ENCODE peak calls at places on chromosomes 11 and 22, in seven cellular contexts. One of them, this sample, is unnamed.
A peak's percentile ranks its signal among the peaks of the same experiment; 100 is the strongest.

GRCh38 chr22:48563118-48563965 is 1264.3 kb downstream of the BRD1 start:
- DNase-seq in activated naive CD8-positive, alpha-beta T cell treated with anti-CD3 and anti-CD28 coated beads for 36 hours: no peak
- DNase-seq in stimulated activated CD4-positive, alpha-beta T cell treated with anti-CD3 and anti-CD28 coated beads, Interleukin-4, amount 100 ng/mL, for 48 hours: no peak
- DNase-seq in T follicular helper cell: no peak
- DNase-seq in GM04504: no peak
- DNase-seq in DMS53: no peak
- DNase-seq in NCI-H748 treated with DMSO at 0.1 percent for 48 hours: no peak
- DNase-seq in this sample: no peak

GRCh38 chr22:19802001-19802880 is 41.7 kb downstream of the TBX1 start:
- DNase-seq in stimulated activated CD4-positive, alpha-beta T cell treated with anti-CD3 and anti-CD28 coated beads, Interleukin-4, amount 100 ng/mL, for 48 hours: no peak
- DNase-seq in DMS53: no peak
- DNase-seq in activated naive CD8-positive, alpha-beta T cell treated with anti-CD3 and anti-CD28 coated beads for 36 hours: no peak
- DNase-seq in NCI-H748 treated with DMSO at 0.1 percent for 48 hours: no peak
- DNase-seq in T follicular helper cell: no peak
- DNase-seq in GM04504: no peak
- DNase-seq in this sample: no peak

GRCh38 chr11:19715373-19715772 is 2.7 kb downstream of the NAV2 start:
- DNase-seq in GM04504: peak; percentile 69
- DNase-seq in DMS53: peak; percentile 49
- DNase-seq in T follicular helper cell: no peak
- DNase-seq in NCI-H748 treated with DMSO at 0.1 percent for 48 hours: no peak
- DNase-seq in activated naive CD8-positive, alpha-beta T cell treated with anti-CD3 and anti-CD28 coated beads for 36 hours: no peak
- DNase-seq in stimulated activated CD4-positive, alpha-beta T cell treated with anti-CD3 and anti-CD28 coated beads, Interleukin-4, amount 100 ng/mL, for 48 hours: no peak
- DNase-seq in this sample: no peak

GRCh38 chr11:87176044-87176443 is 138.3 kb downstream of the TMEM135 start:
- DNase-seq in NCI-H748 treated with DMSO at 0.1 percent for 48 hours: no peak
- DNase-seq in stimulated activated CD4-positive, alpha-beta T cell treated with anti-CD3 and anti-CD28 coated beads, Interleukin-4, amount 100 ng/mL, for 48 hours: no peak
- DNase-seq in GM04504: no peak
- DNase-seq in T follicular helper cell: no peak
- DNase-seq in activated naive CD8-positive, alpha-beta T cell treated with anti-CD3 and anti-CD28 coated beads for 36 hours: no peak
- DNase-seq in DMS53: no peak
- DNase-seq in this sample: no peak

GRCh38 chr22:24681236-24681635 is 78.2 kb downstream of the GGT1 start:
- DNase-seq in GM04504: no peak
- DNase-seq in activated naive CD8-positive, alpha-beta T cell treated with anti-CD3 and anti-CD28 coated beads for 36 hours: no peak
- DNase-seq in T follicular helper cell: no peak
- DNase-seq in NCI-H748 treated with DMSO at 0.1 percent for 48 hours: no peak
- DNase-seq in DMS53: no peak
- DNase-seq in stimulated activated CD4-positive, alpha-beta T cell treated with anti-CD3 and anti-CD28 coated beads, Interleukin-4, amount 100 ng/mL, for 48 hours: no peak
- DNase-seq in this sample: no peak

GRCh38 chr11:58999291-58999680 is 60.0 kb downstream of the GLYATL1 start:
- DNase-seq in GM04504: no peak
- DNase-seq in T follicular helper cell: no peak
- DNase-seq in activated naive CD8-positive, alpha-beta T cell treated with anti-CD3 and anti-CD28 coated beads for 36 hours: no peak
- DNase-seq in DMS53: no peak
- DNase-seq in NCI-H748 treated with DMSO at 0.1 percent for 48 hours: no peak
- DNase-seq in stimulated activated CD4-positive, alpha-beta T cell treated with anti-CD3 and anti-CD28 coated beads, Interleukin-4, amount 100 ng/mL, for 48 hours: no peak
- DNase-seq in this sample: no peak

GRCh38 chr11:205221-206001 is 1.8 kb downstream of the BET1L start:
- DNase-seq in DMS53: no peak
- DNase-seq in NCI-H748 treated with DMSO at 0.1 percent for 48 hours: no peak
- DNase-seq in activated naive CD8-positive, alpha-beta T cell treated with anti-CD3 and anti-CD28 coated beads for 36 hours: no peak
- DNase-seq in T follicular helper cell: no peak
- DNase-seq in stimulated activated CD4-positive, alpha-beta T cell treated with anti-CD3 and anti-CD28 coated beads, Interleukin-4, amount 100 ng/mL, for 48 hours: no peak
- DNase-seq in GM04504: no peak
- DNase-seq in this sample: no peak

GRCh38 chr11:12441081-12441801 is 63.9 kb downstream of the PARVA start:
- DNase-seq in activated naive CD8-positive, alpha-beta T cell treated with anti-CD3 and anti-CD28 coated beads for 36 hours: no peak
- DNase-seq in NCI-H748 treated with DMSO at 0.1 percent for 48 hours: no peak
- DNase-seq in stimulated activated CD4-positive, alpha-beta T cell treated with anti-CD3 and anti-CD28 coated beads, Interleukin-4, amount 100 ng/mL, for 48 hours: no peak
- DNase-seq in GM04504: peak; percentile 43
- DNase-seq in T follicular helper cell: no peak
- DNase-seq in DMS53: no peak
- DNase-seq in this sample: no peak

GRCh38 chr11:119323532-119324033 is 6.7 kb upstream of the MCAM start:
- DNase-seq in GM04504: no peak
- DNase-seq in stimulated activated CD4-positive, alpha-beta T cell treated with anti-CD3 and anti-CD28 coated beads, Interleukin-4, amount 100 ng/mL, for 48 hours: peak; percentile 89
- DNase-seq in DMS53: peak; percentile 81
- DNase-seq in T follicular helper cell: peak; percentile 70
- DNase-seq in NCI-H748 treated with DMSO at 0.1 percent for 48 hours: peak; percentile 54
- DNase-seq in activated naive CD8-positive, alpha-beta T cell treated with anti-CD3 and anti-CD28 coated beads for 36 hours: peak; percentile 74
- DNase-seq in this sample: peak; percentile 90

GRCh38 chr11:102810943-102811528 is 13.1 kb upstream of the MMP1 start:
- DNase-seq in stimulated activated CD4-positive, alpha-beta T cell treated with anti-CD3 and anti-CD28 coated beads, Interleukin-4, amount 100 ng/mL, for 48 hours: no peak
- DNase-seq in T follicular helper cell: no peak
- DNase-seq in NCI-H748 treated with DMSO at 0.1 percent for 48 hours: peak; percentile 16
- DNase-seq in DMS53: peak; percentile 76
- DNase-seq in GM04504: no peak
- DNase-seq in activated naive CD8-positive, alpha-beta T cell treated with anti-CD3 and anti-CD28 coated beads for 36 hours: no peak
- DNase-seq in this sample: peak; percentile 62

GRCh38 chr22:32199961-32200360 is 4.9 kb downstream of the RFPL2 start:
- DNase-seq in GM04504: no peak
- DNase-seq in NCI-H748 treated with DMSO at 0.1 percent for 48 hours: no peak
- DNase-seq in DMS53: no peak
- DNase-seq in activated naive CD8-positive, alpha-beta T cell treated with anti-CD3 and anti-CD28 coated beads for 36 hours: no peak
- DNase-seq in stimulated activated CD4-positive, alpha-beta T cell treated with anti-CD3 and anti-CD28 coated beads, Interleukin-4, amount 100 ng/mL, for 48 hours: no peak
- DNase-seq in T follicular helper cell: no peak
- DNase-seq in this sample: no peak

GRCh38 chr22:27515091-27515523 is 286.4 kb downstream of the MN1 start:
- DNase-seq in DMS53: no peak
- DNase-seq in GM04504: no peak
- DNase-seq in T follicular helper cell: no peak
- DNase-seq in activated naive CD8-positive, alpha-beta T cell treated with anti-CD3 and anti-CD28 coated beads for 36 hours: no peak
- DNase-seq in NCI-H748 treated with DMSO at 0.1 percent for 48 hours: no peak
- DNase-seq in stimulated activated CD4-positive, alpha-beta T cell treated with anti-CD3 and anti-CD28 coated beads, Interleukin-4, amount 100 ng/mL, for 48 hours: no peak
- DNase-seq in this sample: no peak

GRCh38 chr11:68399916-68400315 is 60.6 kb upstream of the PPP6R3 start:
- DNase-seq in activated naive CD8-positive, alpha-beta T cell treated with anti-CD3 and anti-CD28 coated beads for 36 hours: no peak
- DNase-seq in NCI-H748 treated with DMSO at 0.1 percent for 48 hours: no peak
- DNase-seq in GM04504: no peak
- DNase-seq in DMS53: no peak
- DNase-seq in stimulated activated CD4-positive, alpha-beta T cell treated with anti-CD3 and anti-CD28 coated beads, Interleukin-4, amount 100 ng/mL, for 48 hours: no peak
- DNase-seq in T follicular helper cell: no peak
- DNase-seq in this sample: no peak

This sample was measured in HT-29.